ENCODE peak calls at places on chromosomes 5 and 9, in five cellular contexts. N is HS-5, F is mesenteric fat pad, C is NCI-H748 treated with DMSO at 0.1 percent for 48 hours, Y is pulmonary artery endothelial cell. H is an unnamed sample.
A peak's percentile ranks its signal among the peaks of the same experiment; 100 is the strongest.

GRCh38 chr5:52863715-52864114 is 76.0 kb downstream of the ITGA1 start:
- DNase-seq in C (no peak), Y (no peak), F (no peak), N (no peak), H (no peak)

GRCh38 chr9:35691757-35692301 is 2.1 kb upstream of the TPM2 start:
- DNase-seq in Y (no peak), C (no peak), N (no peak), F (no peak), H (no peak)

GRCh38 chr9:26809795-26810194 is 82.8 kb downstream of the CAAP1 start:
- DNase-seq in N (peak; percentile 91), F (no peak), C (no peak), Y (no peak), H (no peak)

GRCh38 chr9:19074836-19075235 is 25.6 kb downstream of the RRAGA start:
- DNase-seq in Y (no peak), F (no peak), N (no peak), C (no peak), H (no peak)

GRCh38 chr9:37984672-37985611 is 81.0 kb upstream of the SLC25A51 start:
- DNase-seq in F (no peak), N (no peak), C (no peak), Y (no peak), H (peak; percentile 44)

GRCh38 chr5:66821626-66822429 is 225.6 kb downstream of the MAST4 start:
- DNase-seq in F (no peak), C (no peak), N (no peak), Y (no peak), H (no peak)

GRCh38 chr9:3403315-3403714 is 122.5 kb downstream of the RFX3 start:
- DNase-seq in F (no peak), Y (no peak), C (no peak), N (no peak), H (no peak)

GRCh38 chr9:89605181-89606048 is 603 bp downstream of the GADD45G start:
- DNase-seq in C (peak; percentile 34), F (peak; percentile 90), Y (no peak), N (no peak), H (no peak)

GRCh38 chr5:91223886-91224285 is 159.2 kb downstream of the ARRDC3 start:
- DNase-seq in F (no peak), N (no peak), Y (no peak), C (no peak), H (no peak)

GRCh38 chr9:109139851-109140250 is 20.1 kb upstream of the TMEM245 start:
- DNase-seq in N (no peak), C (no peak), Y (no peak), F (no peak), H (no peak)

GRCh38 chr9:137156567-137157375 is 13.1 kb downstream of the LRRC26 start:
- DNase-seq in N (no peak), F (no peak), Y (no peak), C (no peak), H (no peak)